ENCODE peak calls at places on chromosomes 11 and 22, in four cellular contexts. P is NCI-H1417, K is brain microvascular endothelial cell, F is cardiac muscle cell. R is an unnamed sample.

GRCh38 chr22:27274770-27275449 is 526.6 kb downstream of the MN1 start:
- DNase-seq in P (no peak), K (peak; percentile 11), F (no peak), R (no peak)

GRCh38 chr11:96134622-96135021 is 208.4 kb downstream of the MAML2 start:
- DNase-seq in P (no peak), K (no peak), F (no peak), R (no peak)

GRCh38 chr11:70739811-70740474 is 341.6 kb downstream of the CTTN start:
- DNase-seq in P (no peak), K (no peak), F (peak; percentile 28), R (no peak)

GRCh38 chr22:47189056-47189916 is 426.8 kb downstream of the TBC1D22A start:
- DNase-seq in P (no peak), K (no peak), F (no peak), R (no peak)

GRCh38 chr11:13105237-13105844 is 96.2 kb downstream of the RASSF10 start:
- DNase-seq in P (peak; percentile 61), K (no peak), F (no peak), R (no peak)

GRCh38 chr22:29994027-29994715 is 86.1 kb upstream of the HORMAD2 start:
- DNase-seq in P (no peak), K (peak; percentile 79), F (no peak), R (peak; percentile 91)

GRCh38 chr22:50299724-50300619 is 7.5 kb downstream of the PLXNB2 start:
- DNase-seq in P (no peak), K (no peak), F (peak; percentile 44), R (no peak)

GRCh38 chr11:30113326-30113873 is 96.6 kb upstream of the KCNA4 start:
- DNase-seq in P (no peak), K (no peak), F (no peak), R (no peak)

GRCh38 chr11:116648229-116649174 is 124.3 kb downstream of the BUD13 start:
- DNase-seq in P (no peak), K (no peak), F (no peak), R (no peak)

GRCh38 chr11:113994077-113994954 is 19.4 kb downstream of the HTR3A start:
- DNase-seq in P (peak; percentile 2), K (no peak), F (peak; percentile 36), R (no peak)

GRCh38 chr11:75925785-75926164 is 110.8 kb downstream of the UVRAG start:
- DNase-seq in P (no peak), K (no peak), F (no peak), R (no peak)

GRCh38 chr11:13009921-13010736 is 1.0 kb downstream of the RASSF10 start:
- DNase-seq in P (peak; percentile 31), K (no peak), F (peak; percentile 56), R (no peak)

GRCh38 chr11:97943493-97943892 is 1077.3 kb upstream of the CNTN5 start:
- DNase-seq in P (no peak), K (no peak), F (no peak), R (no peak)

GRCh38 chr11:46120711-46121327 is 435 bp downstream of the PHF21A start:
- DNase-seq in P (peak; percentile 35), K (peak; percentile 49), F (peak; percentile 70), R (peak; percentile 61)

GRCh38 chr11:57873196-57873911 is 111.8 kb downstream of the CTNND1 start:
- DNase-seq in P (no peak), K (no peak), F (no peak), R (no peak)

GRCh38 chr11:3781423-3781822 is 15.9 kb downstream of the NUP98 start:
- DNase-seq in P (no peak), K (no peak), F (no peak), R (no peak)

GRCh38 chr22:41638748-41639147 is 17.7 kb downstream of the XRCC6 start:
- DNase-seq in P (no peak), K (no peak), F (no peak), R (no peak)

GRCh38 chr11:65541093-65542010 is 16.5 kb downstream of the SCYL1 start:
- DNase-seq in P (no peak), K (no peak), F (no peak), R (no peak)

GRCh38 chr11:11538277-11538960 is 83.4 kb downstream of the GALNT18 start:
- DNase-seq in P (no peak), K (no peak), F (peak; percentile 38), R (no peak)

GRCh38 chr11:12677131-12677530 is 2.9 kb downstream of the TEAD1 start:
- DNase-seq in P (no peak), K (no peak), F (no peak), R (no peak)

GRCh38 chr22:36538529-36538928 is 9.6 kb upstream of the EIF3D start:
- DNase-seq in P (no peak), K (no peak), F (no peak), R (no peak)

GRCh38 chr11:6350070-6350469 is 29.8 kb upstream of the CAVIN3 start:
- DNase-seq in P (no peak), K (no peak), F (no peak), R (no peak)

GRCh38 chr22:49613871-49614270 is 213.8 kb downstream of the BRD1 start:
- DNase-seq in P (no peak), K (no peak), F (no peak), R (no peak)